ENCODE peak calls at places on chromosomes 16 and 17, in four cellular contexts. M, D, L and G are unnamed samples.

GRCh38 chr17:45050680-45051059 is 762 bp downstream of the DCAKD start:
- DNase-seq in D (peak; percentile 37), L (no peak), M (peak; percentile 60), G (peak; percentile 45)

GRCh38 chr17:69179227-69179952 is 37.7 kb upstream of the ABCA6 start:
- DNase-seq in D (peak; percentile 6), M (no peak), L (no peak), G (no peak)

GRCh38 chr16:28830531-28830930 is 7.7 kb downstream of the ATXN2L start:
- DNase-seq in M (no peak), L (no peak), D (no peak), G (no peak)

GRCh38 chr17:66578781-66579489 is 256.0 kb upstream of the CACNG5 start:
- DNase-seq in M (no peak), D (no peak), L (no peak), G (no peak)

GRCh38 chr17:7016886-7017826 is 4.7 kb downstream of the RNASEK start:
- DNase-seq in D (no peak), M (no peak), L (no peak), G (peak; percentile 45)

GRCh38 chr16:18800674-18801196 is 614 bp downstream of the ARL6IP1 start:
- DNase-seq in M (no peak), L (no peak), D (no peak), G (peak; percentile 14)

GRCh38 chr16:11047939-11048500 is 103.7 kb downstream of the CLEC16A start:
- DNase-seq in M (no peak), L (no peak), D (no peak), G (no peak)

GRCh38 chr16:70753228-70753627 is 47.7 kb downstream of the VAC14 start:
- DNase-seq in L (no peak), D (no peak), M (no peak), G (no peak)

GRCh38 chr16:31451201-31451600 is 8.1 kb upstream of the ARMC5 start:
- DNase-seq in M (no peak), L (no peak), D (no peak), G (no peak)

GRCh38 chr16:85384831-85385462 is 228.2 kb upstream of the GSE1 start:
- DNase-seq in M (no peak), L (no peak), D (no peak), G (no peak)

GRCh38 chr16:24734382-24734781 is 4.9 kb downstream of the TNRC6A start:
- DNase-seq in L (no peak), D (no peak), M (no peak), G (no peak)

GRCh38 chr17:77616243-77616731 is 342.2 kb upstream of the TNRC6C start:
- DNase-seq in D (peak; percentile 81), L (no peak), M (no peak), G (no peak)

GRCh38 chr16:14364386-14365199 is 265.5 kb downstream of the PARN start:
- DNase-seq in M (peak; percentile 99), D (peak; percentile 99), L (no peak), G (peak; percentile 39)

GRCh38 chr17:5297245-5297644 is 15.2 kb downstream of the RABEP1 start:
- DNase-seq in M (no peak), D (no peak), L (no peak), G (no peak)

GRCh38 chr16:46711106-46711769 is 21.8 kb downstream of the ORC6 start:
- DNase-seq in M (no peak), D (no peak), L (no peak), G (no peak)

GRCh38 chr17:63702223-63702577 is 2.3 kb upstream of the LIMD2 start:
- DNase-seq in M (no peak), L (no peak), D (no peak), G (no peak)

GRCh38 chr16:64440421-64440831 is 681.4 kb downstream of the CDH11 start:
- DNase-seq in M (peak; percentile 9), L (no peak), D (peak; percentile 32), G (no peak)

GRCh38 chr17:38324732-38325131 is 19.0 kb downstream of the GPR179 start:
- DNase-seq in L (no peak), D (no peak), M (no peak), G (no peak)

GRCh38 chr16:81036751-81037350 is 1.2 kb downstream of the ATMIN start:
- DNase-seq in D (peak; percentile 8), M (peak; percentile 6), L (no peak), G (peak; percentile 61)

GRCh38 chr16:87845213-87845612 is 24.1 kb downstream of the SLC7A5 start:
- DNase-seq in D (peak; percentile 73), M (no peak), L (no peak), G (no peak)

DNA sequence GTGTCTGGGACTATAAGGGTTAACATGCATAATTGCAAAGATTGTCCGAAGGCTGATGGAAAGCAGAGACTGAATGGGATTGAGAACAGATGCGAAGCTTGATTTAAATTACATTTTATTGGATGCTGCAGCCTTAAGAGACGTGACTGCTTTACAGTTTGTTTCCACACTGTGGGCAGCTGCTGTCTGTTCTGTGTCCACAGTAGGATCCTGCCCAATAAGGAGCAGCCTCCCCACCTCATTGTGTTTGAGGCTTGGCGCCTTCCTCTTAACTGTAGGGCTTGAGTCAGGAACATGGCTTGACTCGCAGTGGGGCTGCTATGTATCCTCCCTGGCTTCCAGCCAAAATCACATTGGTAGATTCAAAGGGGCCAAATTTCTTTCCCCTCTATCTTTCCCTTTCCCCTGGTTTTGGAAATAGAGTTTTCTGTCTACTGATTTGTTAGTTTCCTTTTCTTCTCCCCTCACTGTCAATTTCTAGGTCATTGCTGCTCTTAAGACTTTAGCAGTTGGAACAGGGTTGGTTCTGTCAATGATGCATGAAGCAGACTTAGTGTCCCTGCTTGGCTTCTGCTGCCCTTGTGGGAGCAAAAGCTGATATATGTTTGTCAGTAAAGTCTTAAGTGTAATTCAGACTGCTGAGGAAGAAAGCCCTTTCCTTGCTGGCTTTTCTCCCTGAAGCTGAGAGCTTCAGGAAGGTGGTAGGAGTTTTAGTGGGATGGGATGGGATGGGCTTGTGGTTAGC is 5.1 kb upstream of the RARA start:
- DNase-seq in M (no peak), L (no peak), D (no peak), G (no peak)
- TF ChIP-seq ESRRA in M (no peak), L (no peak), D (no peak), G (no peak)

GRCh38 chr17:17204041-17204591 is 2.0 kb downstream of the PLD6 start:
- DNase-seq in L (no peak), M (no peak), D (no peak), G (no peak)

GRCh38 chr17:17206149-17206912 is at the start of gene PLD6:
- DNase-seq in D (peak; percentile 93), M (peak; percentile 67), L (peak; percentile 72), G (peak; percentile 86)

GRCh38 chr17:17206913-17207368 is 808 bp upstream of the PLD6 start:
- DNase-seq in D (no peak), M (no peak), L (no peak), G (no peak)

GRCh38 chr17:17204635-17205231 is 1.4 kb downstream of the PLD6 start:
- DNase-seq in D (no peak), L (no peak), M (no peak), G (no peak)

DNA sequence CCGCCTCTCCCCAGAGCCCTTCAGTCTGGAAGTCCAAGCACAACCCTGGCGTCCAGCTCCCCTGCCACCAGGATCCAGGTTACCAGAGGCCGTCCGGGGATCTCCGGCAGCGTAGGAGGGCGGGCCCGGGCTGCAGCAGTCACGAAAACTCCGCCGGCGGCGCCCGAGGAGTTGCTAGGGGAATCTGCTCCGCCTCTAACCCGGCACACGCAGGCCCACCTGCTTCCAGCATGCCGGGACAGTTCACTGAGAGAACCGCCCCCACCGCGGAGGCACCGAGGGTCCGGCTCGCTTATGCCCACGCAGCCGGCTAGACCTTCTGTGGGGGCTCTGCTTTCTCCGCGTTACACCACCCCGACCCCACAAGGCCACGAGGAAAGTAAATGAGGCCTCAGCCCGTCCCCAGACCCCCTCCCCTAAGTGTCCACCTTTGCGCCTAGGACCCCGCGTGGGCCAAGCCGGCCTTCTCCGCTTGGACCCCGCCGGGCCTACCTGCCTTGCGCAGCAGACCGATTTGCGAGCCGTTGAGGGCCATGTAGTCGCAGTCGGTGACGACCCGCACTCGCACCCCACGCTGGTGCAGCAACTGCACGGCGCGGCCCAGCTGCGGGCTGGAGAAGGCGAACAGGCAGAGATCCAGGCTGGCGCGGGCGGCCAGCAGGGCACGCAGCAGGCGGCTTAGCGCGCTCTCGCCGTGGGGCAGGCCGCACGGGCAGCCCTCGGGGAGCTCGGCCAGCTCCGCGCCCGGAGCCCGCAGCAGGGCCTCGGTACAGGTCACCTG is 575 bp downstream of the PLD6 start:
- DNase-seq in M (peak; percentile 42), D (peak; percentile 65), L (peak; percentile 23), G (peak; percentile 67)
- TF ChIP-seq MYC in M (no peak), D (no peak), L (no peak), G (no peak)

GRCh38 chr17:8859029-8859803 is 8.3 kb downstream of the PIK3R6 start:
- DNase-seq in D (no peak), M (peak; percentile 18), L (no peak), G (peak; percentile 11)
- TF ChIP-seq ESRRA in D (no peak), M (no peak), L (no peak), G (no peak)

DNA sequence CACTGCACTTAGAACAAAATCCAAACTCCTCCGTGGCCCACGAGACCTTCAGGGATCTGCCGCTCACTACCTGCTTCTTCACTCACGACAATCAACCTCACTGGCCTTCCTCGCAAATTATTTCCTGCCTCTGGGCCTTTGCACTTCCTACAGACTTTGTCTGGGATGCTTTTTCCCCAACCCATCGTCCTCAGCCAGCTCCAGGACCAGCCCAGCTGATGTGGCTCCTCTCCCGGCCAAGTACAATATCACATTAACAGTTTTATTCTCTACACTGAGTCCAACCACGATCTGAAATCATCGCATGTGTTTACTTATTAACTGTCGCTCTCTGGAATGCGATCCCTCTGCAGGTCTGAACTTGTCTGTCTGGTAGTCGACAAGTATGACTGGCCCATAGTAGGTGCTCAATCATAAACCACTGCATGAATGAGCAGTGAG is 28.0 kb downstream of the RTN4RL1 start:
- DNase-seq in L (no peak), M (peak; percentile 78), D (peak; percentile 78), G (no peak)
- TF ChIP-seq MYC in L (no peak), M (no peak), D (peak; percentile 37), G (no peak)

GRCh38 chr17:79992657-79993389 is 42.8 kb downstream of the TBC1D16 start:
- DNase-seq in D (no peak), M (no peak), L (no peak), G (no peak)

GRCh38 chr17:79991924-79992656 is 43.6 kb downstream of the TBC1D16 start:
- DNase-seq in L (no peak), M (peak; percentile 91), D (peak; percentile 42), G (no peak)

GRCh38 chr17:79994602-79995001 is 41.1 kb downstream of the TBC1D16 start:
- DNase-seq in M (no peak), D (no peak), L (no peak), G (no peak)

GRCh38 chr17:79995691-79996090 is 40.0 kb downstream of the TBC1D16 start:
- DNase-seq in D (no peak), L (no peak), M (no peak), G (no peak)

GRCh38 chr17:79993390-79994221 is 42.1 kb downstream of the TBC1D16 start:
- DNase-seq in M (peak; percentile 99), D (peak; percentile 85), L (no peak), G (no peak)
- TF ChIP-seq ESRRA in M (peak; percentile 83), D (no peak), L (no peak), G (peak; percentile 68)